ENCODE peak calls at places on chromosomes 7 and 10, in six cellular contexts. T is IMR-90, J is neuronal stem cell, M is H1, S is mesendoderm, A is H9. E is an unnamed sample.

GRCh38 chr10:125727436-125727835 is 7.9 kb downstream of the EDRF1 start:
- DNase-seq in T (no peak), J (no peak), M (no peak), S (no peak), A (no peak), E (no peak)

GRCh38 chr7:139725843-139726484 is 51.8 kb downstream of the HIPK2 start:
- DNase-seq in T (no peak), J (no peak), M (no peak), S (no peak), A (no peak), E (no peak)

GRCh38 chr10:124992462-124993344 is 50.8 kb downstream of the ZRANB1 start:
- DNase-seq in T (peak; percentile 63), J (peak; percentile 36), M (no peak), S (peak; percentile 79), A (peak; percentile 60), E (peak; percentile 68)

GRCh38 chr10:62185914-62186692 is 82.5 kb downstream of the RTKN2 start:
- DNase-seq in T (no peak), J (no peak), M (no peak), S (no peak), A (no peak), E (peak; percentile 26)

GRCh38 chr7:95240910-95241309 is 83.4 kb downstream of the PON1 start:
- DNase-seq in T (no peak), J (no peak), M (no peak), S (no peak), A (no peak), E (no peak)

GRCh38 chr7:134613623-134614347 is 32.9 kb upstream of the BPGM start:
- DNase-seq in T (peak; percentile 99), J (no peak), M (no peak), S (no peak), A (no peak), E (peak; percentile 73)

GRCh38 chr10:43128331-43128730 is 9.9 kb upstream of the CSGALNACT2 start:
- DNase-seq in T (no peak), J (no peak), M (no peak), S (no peak), A (peak; percentile 17), E (no peak)

GRCh38 chr10:102371295-102371694 is 24.2 kb upstream of the NFKB2 start:
- DNase-seq in T (no peak), J (no peak), M (no peak), S (no peak), A (no peak), E (no peak)

GRCh38 chr7:44060948-44061644 is 4.3 kb downstream of the PGAM2 start:
- DNase-seq in T (no peak), J (no peak), M (no peak), S (no peak), A (no peak), E (no peak)

GRCh38 chr10:28873540-28873939 is 196.2 kb downstream of the BAMBI start:
- DNase-seq in T (no peak), J (no peak), M (no peak), S (no peak), A (no peak), E (no peak)

GRCh38 chr7:77959080-77959479 is 160.5 kb downstream of the PHTF2 start:
- DNase-seq in T (no peak), J (no peak), M (no peak), S (no peak), A (no peak), E (no peak)

GRCh38 chr10:78865931-78866717 is 202.6 kb upstream of the ZMIZ1 start:
- DNase-seq in T (no peak), J (no peak), M (no peak), S (no peak), A (no peak), E (no peak)

GRCh38 chr7:50953820-50954219 is 171.1 kb upstream of the GRB10 start:
- DNase-seq in T (peak; percentile 15), J (no peak), M (peak; percentile 23), S (peak; percentile 50), A (no peak), E (peak; percentile 43)

GRCh38 chr7:141045842-141046630 is 27.8 kb upstream of the TMEM178B start:
- DNase-seq in T (peak; percentile 66), J (no peak), M (no peak), S (no peak), A (no peak), E (peak; percentile 26)

GRCh38 chr10:112969542-112969941 is 19.5 kb downstream of the TCF7L2 start:
- DNase-seq in T (no peak), J (no peak), M (no peak), S (peak; percentile 66), A (no peak), E (no peak)

GRCh38 chr7:136066304-136067143 is 89.4 kb upstream of the MTPN start:
- DNase-seq in T (no peak), J (no peak), M (no peak), S (no peak), A (no peak), E (no peak)

GRCh38 chr10:103481974-103482531 is 3.0 kb upstream of the CALHM3 start:
- DNase-seq in T (peak; percentile 69), J (no peak), M (no peak), S (peak; percentile 71), A (no peak), E (peak; percentile 74)

GRCh38 chr7:101628522-101628921 is 574 bp downstream of the MYL10 start:
- DNase-seq in T (no peak), J (no peak), M (no peak), S (no peak), A (no peak), E (no peak)

GRCh38 chr7:24227603-24228359 is 56.2 kb upstream of the NPY start:
- DNase-seq in T (no peak), J (no peak), M (no peak), S (peak; percentile 11), A (no peak), E (no peak)

GRCh38 chr10:84179059-84179710 is 5.6 kb downstream of the GPR15LG start:
- DNase-seq in T (peak; percentile 27), J (no peak), M (no peak), S (no peak), A (no peak), E (peak; percentile 24)

GRCh38 chr10:71314028-71314693 is 4.9 kb upstream of the SLC29A3 start:
- DNase-seq in T (peak; percentile 24), J (peak; percentile 48), M (peak; percentile 9), S (peak; percentile 51), A (peak; percentile 66), E (peak; percentile 46)

GRCh38 chr10:59674211-59674836 is 35.3 kb downstream of the SLC16A9 start:
- DNase-seq in T (peak; percentile 18), J (no peak), M (no peak), S (peak; percentile 54), A (no peak), E (peak; percentile 57)

GRCh38 chr7:158695726-158696452 is 8.7 kb downstream of the NCAPG2 start:
- DNase-seq in T (peak; percentile 77), J (no peak), M (no peak), S (peak; percentile 67), A (peak; percentile 33), E (peak; percentile 84)

GRCh38 chr10:521261-521660 is 168.2 kb downstream of the DIP2C start:
- DNase-seq in T (no peak), J (no peak), M (no peak), S (no peak), A (no peak), E (no peak)

GRCh38 chr10:6625428-6625827 is 45.4 kb upstream of the PRKCQ start:
- DNase-seq in T (no peak), J (no peak), M (no peak), S (no peak), A (no peak), E (no peak)

GRCh38 chr10:100872034-100872791 is 40.5 kb upstream of the SLF2 start:
- DNase-seq in T (peak; percentile 77), J (no peak), M (peak; percentile 27), S (peak; percentile 70), A (peak; percentile 77), E (no peak)

GRCh38 chr7:131107343-131108211 is 220.1 kb upstream of the MKLN1 start:
- DNase-seq in T (peak; percentile 83), J (peak; percentile 39), M (no peak), S (peak; percentile 79), A (peak; percentile 62), E (peak; percentile 96)

DNA sequence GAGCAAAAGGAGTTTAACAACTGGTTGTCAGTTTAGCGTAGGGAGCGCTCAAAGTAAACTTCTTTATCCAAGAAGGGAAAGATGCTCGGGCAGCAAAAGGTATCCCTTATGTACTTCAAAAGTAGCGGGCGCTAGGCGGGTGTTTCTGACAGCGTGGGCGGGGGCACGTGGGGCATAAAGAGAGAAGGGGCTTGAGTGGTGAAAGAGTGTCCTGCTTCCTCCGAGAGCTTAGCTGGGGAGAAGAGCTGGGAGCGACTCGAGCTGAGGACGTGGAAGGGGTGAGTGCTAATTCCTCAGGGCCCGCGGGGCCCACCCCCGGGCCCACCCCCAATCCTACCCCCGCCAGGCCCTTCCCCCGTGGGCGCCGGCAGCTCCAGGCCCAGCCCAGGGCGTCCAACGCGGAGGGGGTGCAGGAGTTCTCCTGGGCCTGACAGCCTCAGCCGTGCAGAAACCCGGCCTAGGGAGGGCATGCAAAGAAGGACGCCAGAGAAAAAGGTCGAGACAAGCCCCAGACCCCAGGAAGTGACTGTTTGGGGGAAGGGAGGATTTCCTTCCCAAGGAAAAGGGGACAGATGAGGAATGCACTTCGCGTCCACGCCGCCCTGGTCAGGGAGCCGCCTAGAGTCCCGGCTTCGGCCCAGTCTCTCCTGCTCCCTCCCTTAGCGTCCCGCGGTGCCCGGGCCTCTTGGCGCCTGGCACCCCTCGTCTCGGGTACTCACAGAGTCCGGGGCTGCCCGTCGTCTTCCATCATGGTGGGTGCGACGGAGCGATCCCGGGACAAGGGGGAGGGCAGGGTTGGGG is 849 bp downstream of the TIAL1 start:
- DNase-seq in T (peak; percentile 44), J (no peak), M (no peak), S (peak; percentile 59), A (peak; percentile 35), E (peak; percentile 55)
- H3K9ac ChIP-seq in T (peak overlapping the region; percentile 96), J (peak overlapping the region; percentile 92), M (peak overlapping the region; percentile 61), S (peak overlapping the region; percentile 98), A (peak overlapping the region; percentile 84), E (peak overlapping the region; percentile 97)

GRCh38 chr10:130763491-130763890 is 548.0 kb downstream of the TCERG1L start:
- DNase-seq in T (no peak), J (no peak), M (no peak), S (peak; percentile 13), A (no peak), E (no peak)

GRCh38 chr10:130761032-130761575 is 550.4 kb downstream of the TCERG1L start:
- DNase-seq in T (no peak), J (no peak), M (no peak), S (no peak), A (no peak), E (no peak)

GRCh38 chr10:130763071-130763470 is 548.5 kb downstream of the TCERG1L start:
- DNase-seq in T (no peak), J (no peak), M (no peak), S (no peak), A (no peak), E (no peak)

GRCh38 chr10:130762481-130762880 is 549.0 kb downstream of the TCERG1L start:
- DNase-seq in T (no peak), J (no peak), M (no peak), S (no peak), A (no peak), E (no peak)

GRCh38 chr10:130761896-130762295 is 549.6 kb downstream of the TCERG1L start:
- DNase-seq in T (no peak), J (no peak), M (no peak), S (no peak), A (no peak), E (no peak)
- H3K4ac ChIP-seq in T (no peak overlapping the region), J (no peak overlapping the region), M (no peak overlapping the region), S (no peak overlapping the region), A (no peak overlapping the region), E (no peak overlapping the region)

GRCh38 chr10:127908958-127909267 is 2.0 kb downstream of the PTPRE start:
- DNase-seq in T (no peak), J (no peak), M (no peak), S (no peak), A (no peak), E (no peak)
- H3K9ac ChIP-seq in T (no peak overlapping the region), J (no peak overlapping the region), M (no peak overlapping the region), S (no peak overlapping the region), A (no peak overlapping the region), E (no peak overlapping the region)

GRCh38 chr7:151024435-151025056 is at the start of gene ATG9B:
- DNase-seq in T (no peak), J (no peak), M (no peak), S (peak; percentile 67), A (no peak), E (no peak)
- H3K4ac ChIP-seq in T (no peak within 1 kb of the TSS), J (peak within 1 kb of the TSS; percentile 72), M (no peak within 1 kb of the TSS), S (no peak within 1 kb of the TSS), A (no peak within 1 kb of the TSS), E (peak within 1 kb of the TSS; percentile 17)